ENCODE peak calls at places on chromosomes 7 and 10, in five cellular contexts. B is natural killer cell, L is T-cell, I is T-helper 17 cell, T is endodermal cell. X is an unnamed sample.

GRCh38 chr10:110265573-110266193 is 39.0 kb downstream of the SMNDC1 start:
- DNase-seq in B (no peak), T (no peak), I (no peak), L (no peak), X (no peak)

GRCh38 chr10:115939101-115939815 is 333.7 kb downstream of the GFRA1 start:
- DNase-seq in I (no peak), B (no peak), L (no peak), T (no peak), X (no peak)

GRCh38 chr7:28411876-28412662 is at the start of gene CREB5:
- DNase-seq in T (peak), L (no peak), B (no peak), I (no peak), X (no peak)

GRCh38 chr10:128011059-128011979 is 104.4 kb downstream of the PTPRE start:
- DNase-seq in I (peak), B (peak), T (peak), L (peak), X (peak)

GRCh38 chr7:94052398-94053180 is 48.4 kb upstream of the BET1 start:
- DNase-seq in T (no peak), B (no peak), L (no peak), I (no peak), X (no peak)

GRCh38 chr10:116364808-116365207 is 40.6 kb downstream of the CCDC172 start:
- DNase-seq in I (no peak), L (no peak), B (no peak), T (no peak), X (no peak)

GRCh38 chr10:44968101-44968886 is 8.7 kb downstream of the RASSF4 start:
- DNase-seq in T (no peak), I (no peak), B (peak), L (peak), X (no peak)

GRCh38 chr7:151856098-151856497 is 20.8 kb downstream of the PRKAG2 start:
- DNase-seq in T (no peak), I (no peak), B (no peak), L (no peak), X (no peak)

GRCh38 chr10:62422068-62422590 is 48.0 kb downstream of the ZNF365 start:
- DNase-seq in T (no peak), L (no peak), I (no peak), B (no peak), X (peak)

GRCh38 chr7:56074371-56074791 is 10.3 kb downstream of the SUMF2 start:
- DNase-seq in L (peak), T (peak), I (peak), B (peak), X (peak)

GRCh38 chr7:1763033-1763432 is 93.0 kb downstream of the ELFN1 start:
- DNase-seq in T (no peak), L (no peak), B (no peak), I (no peak), X (no peak)

GRCh38 chr7:132580277-132580676 is 4.0 kb upstream of the PLXNA4 start:
- DNase-seq in T (peak), B (no peak), I (no peak), L (no peak), X (no peak)

GRCh38 chr10:70135684-70136083 is 3.1 kb upstream of the AIFM2 start:
- DNase-seq in L (no peak), T (no peak), B (no peak), I (no peak), X (no peak)

GRCh38 chr7:104967595-104967994 is 46.4 kb upstream of the KMT2E start:
- DNase-seq in B (no peak), T (no peak), L (no peak), I (no peak), X (no peak)

GRCh38 chr10:124738441-124738840 is 5.7 kb downstream of the FAM53B start:
- DNase-seq in B (no peak), T (peak), I (no peak), L (no peak), X (no peak)

GRCh38 chr10:52729259-52730104 is 43.1 kb downstream of the MBL2 start:
- DNase-seq in T (no peak), L (no peak), B (no peak), I (no peak), X (no peak)

GRCh38 chr7:65477326-65477725 is 103.7 kb downstream of the ZNF92 start:
- DNase-seq in T (peak), L (no peak), I (no peak), B (no peak), X (no peak)

GRCh38 chr10:43249962-43250624 is 16.8 kb downstream of the RASGEF1A start:
- DNase-seq in T (peak), B (no peak), I (no peak), L (no peak), X (no peak)

GRCh38 chr7:114426824-114427223 is 12.2 kb downstream of the FOXP2 start:
- DNase-seq in L (no peak), I (no peak), B (no peak), T (no peak), X (no peak)

GRCh38 chr10:60870803-60871202 is 73.2 kb downstream of the RHOBTB1 start:
- DNase-seq in B (no peak), L (no peak), I (no peak), T (no peak), X (no peak)

GRCh38 chr10:9926003-9926402 is 1091.7 kb upstream of the CELF2 start:
- DNase-seq in B (no peak), L (no peak), T (no peak), I (no peak), X (no peak)

GRCh38 chr10:8766899-8767298 is 712.4 kb downstream of the GATA3 start:
- DNase-seq in L (no peak), T (no peak), I (no peak), B (no peak), X (no peak)

GRCh38 chr10:93501650-93502049 is 5.2 kb downstream of the CEP55 start:
- DNase-seq in B (no peak), L (no peak), I (no peak), T (no peak), X (no peak)

GRCh38 chr10:22712246-22712958 is 2.0 kb downstream of the PIP4K2A start:
- DNase-seq in B (no peak), L (no peak), T (no peak), I (no peak), X (no peak)